ENCODE peak calls at places on chromosome 16, in four cellular contexts. T is fibroblast of lung, W is endothelial cell of umbilical vein, F is hepatocyte. I is an unnamed sample.
A peak's percentile ranks its signal among the peaks of the same experiment; 100 is the strongest.

GRCh38 chr16:69031877-69032301 is 73.6 kb upstream of the HAS3 start:
- DNase-seq in T (no peak), W (no peak), F (peak; percentile 83), I (no peak)

GRCh38 chr16:28003923-28004322 is 59.6 kb downstream of the GSG1L start:
- DNase-seq in T (no peak), W (no peak), F (no peak), I (no peak)

GRCh38 chr16:47565454-47565853 is 104.3 kb downstream of the PHKB start:
- DNase-seq in T (peak; percentile 56), W (peak; percentile 30), F (no peak), I (peak; percentile 49)

GRCh38 chr16:56041556-56042140 is 149.6 kb upstream of the GNAO1 start:
- DNase-seq in T (no peak), W (no peak), F (peak; percentile 72), I (no peak)

GRCh38 chr16:50611332-50611934 is 63.2 kb downstream of the NKD1 start:
- DNase-seq in T (peak; percentile 12), W (peak; percentile 58), F (no peak), I (peak; percentile 12)

GRCh38 chr16:3254309-3254708 is 2.1 kb downstream of the MEFV start:
- DNase-seq in T (no peak), W (no peak), F (no peak), I (no peak)

GRCh38 chr16:31451681-31452351 is 7.5 kb upstream of the ARMC5 start:
- DNase-seq in T (peak; percentile 72), W (peak; percentile 56), F (peak; percentile 89), I (peak; percentile 59)

GRCh38 chr16:69595127-69596036 is 29.6 kb downstream of the NFAT5 start:
- DNase-seq in T (peak; percentile 64), W (peak; percentile 47), F (peak; percentile 28), I (peak; percentile 53)

GRCh38 chr16:67431077-67431804 is at the start of gene HSD11B2:
- DNase-seq in T (peak; percentile 36), W (peak; percentile 57), F (peak; percentile 88), I (peak; percentile 14)

GRCh38 chr16:87843678-87844373 is 25.5 kb downstream of the SLC7A5 start:
- DNase-seq in T (no peak), W (no peak), F (no peak), I (no peak)
- H3K36me3 ChIP-seq in T (peaks cover 5% of the 10 kb centered on the region), W (peaks cover 2% of the 10 kb centered on the region), F (no peaks in the 10 kb centered on the region), I (peaks cover 16% of the 10 kb centered on the region)

DNA sequence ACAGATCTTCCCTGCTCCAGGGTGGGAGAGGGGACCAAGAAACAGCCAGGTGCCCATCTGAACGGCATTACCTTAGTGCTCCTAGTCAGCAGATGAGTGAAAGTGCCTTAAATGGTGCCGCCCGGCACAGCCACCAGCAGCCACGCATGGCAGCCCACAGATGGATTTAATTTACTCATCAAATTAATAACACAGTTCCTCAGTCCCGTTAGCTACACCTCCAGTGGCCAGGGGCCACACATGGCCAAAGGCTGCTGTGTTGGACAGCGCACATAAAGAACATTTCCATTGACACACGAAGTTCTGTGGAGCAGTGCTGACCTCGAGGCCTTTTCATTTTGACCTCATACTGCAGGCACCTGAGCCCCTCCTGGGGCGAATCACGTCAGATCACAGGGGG is 166.3 kb downstream of the CMIP start:
- DNase-seq in T (no peak), W (no peak), F (no peak), I (no peak)
- H4K20me1 ChIP-seq in T (no peaks in the 10 kb centered on the region), W (no peaks in the 10 kb centered on the region), F (peaks cover 8% of the 10 kb centered on the region), I (peaks cover 97% of the 10 kb centered on the region)

GRCh38 chr16:87335968-87336849 is 19.0 kb upstream of the C16orf95 start:
- DNase-seq in T (no peak), W (no peak), F (no peak), I (no peak)
- H3K36me3 ChIP-seq in T (peaks cover 29% of the 10 kb centered on the region), W (peaks cover 15% of the 10 kb centered on the region), F (no peaks in the 10 kb centered on the region), I (no peaks in the 10 kb centered on the region)

GRCh38 chr16:19896951-19897350 is 12.3 kb upstream of the GPRC5B start:
- DNase-seq in T (no peak), W (no peak), F (no peak), I (no peak)
- H4K20me1 ChIP-seq in T (no peaks in the 10 kb centered on the region), W (no peaks in the 10 kb centered on the region), F (no peaks in the 10 kb centered on the region), I (no peaks in the 10 kb centered on the region)

DNA sequence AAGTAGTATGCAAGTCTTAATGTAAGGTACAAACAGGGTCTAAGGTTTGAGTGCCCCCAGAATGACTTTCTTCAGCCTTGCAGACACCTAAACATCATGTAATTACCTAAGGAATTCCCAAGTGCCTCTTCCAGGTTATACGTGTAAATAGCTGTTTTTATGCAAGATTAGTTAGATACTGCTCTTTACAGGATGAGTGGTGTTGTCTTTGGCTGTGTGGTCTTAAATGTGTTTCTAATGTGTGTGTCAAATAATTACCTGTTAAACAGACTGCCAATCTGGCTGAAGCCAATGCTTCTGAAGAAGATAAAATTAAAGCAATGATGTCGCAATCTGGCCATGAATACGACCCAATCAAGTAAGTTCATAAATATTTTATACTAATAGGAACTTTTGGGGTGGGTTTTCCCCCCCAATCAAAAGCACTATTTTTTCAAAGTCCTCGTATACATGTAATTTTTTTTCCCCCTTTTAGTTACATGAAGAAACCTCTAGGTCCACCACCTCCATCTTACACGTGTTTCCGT is 16.0 kb downstream of the RBBP6 start:
- DNase-seq in T (no peak), W (no peak), F (no peak), I (no peak)
- H3K36me3 ChIP-seq in T (no peaks in the 10 kb centered on the region), W (peaks cover 11% of the 10 kb centered on the region), F (no peaks in the 10 kb centered on the region), I (peaks cover 37% of the 10 kb centered on the region)

I was measured in astrocyte.